ENCODE peak calls at places on chromosomes 3 and 15, in ten cellular contexts. G is mammary epithelial cell, D is HepG2, S is fibroblast of pulmonary artery, E is ascending aorta, U is activated B cell treated with CpG ODN at 0.5 μM for 24 hours, F is DND-41, L is BJ, K is adrenal gland, W is AG09319. Q is an unnamed sample.

GRCh38 chr15:77508541-77509505 is 88.1 kb downstream of the HMG20A start:
- DNase-seq in L (no peak), K (peak), E (peak), F (no peak), U (no peak), G (peak), D (no peak), S (peak), W (no peak), Q (peak)

GRCh38 chr3:114411811-114412803 is 118.3 kb downstream of the TIGIT start:
- DNase-seq in W (no peak), E (no peak), F (no peak), L (no peak), G (peak), D (peak), K (peak), S (peak), U (no peak), Q (no peak)

GRCh38 chr15:99564221-99565030 is 1.4 kb upstream of the MEF2A start:
- DNase-seq in G (no peak), E (no peak), U (peak), F (no peak), D (peak), S (peak), K (peak), L (no peak), W (no peak), Q (peak)

GRCh38 chr15:42332331-42332730 is 27.0 kb upstream of the CAPN3 start:
- DNase-seq in U (no peak), S (peak), G (peak), K (no peak), W (no peak), L (no peak), E (no peak), D (no peak), F (no peak), Q (no peak)

GRCh38 chr3:152505926-152506325 is 237.2 kb downstream of the MBNL1 start:
- DNase-seq in L (no peak), G (no peak), F (no peak), S (no peak), U (no peak), D (no peak), K (no peak), W (no peak), E (no peak), Q (no peak)

GRCh38 chr15:101320501-101321052 is 25.5 kb upstream of the SNRPA1 start:
- DNase-seq in W (no peak), E (peak), D (no peak), S (peak), L (no peak), G (no peak), F (peak), U (no peak), K (peak), Q (peak)

GRCh38 chr15:65066635-65067333 is 1.0 kb downstream of the RASL12 start:
- DNase-seq in E (peak), W (no peak), U (no peak), D (no peak), G (no peak), L (no peak), F (no peak), K (no peak), S (no peak), Q (no peak)

GRCh38 chr15:93428135-93428534 is 339.1 kb upstream of the RGMA start:
- DNase-seq in K (peak), F (no peak), D (no peak), E (no peak), G (peak), U (no peak), W (no peak), L (no peak), S (no peak), Q (peak)

GRCh38 chr15:41921167-41921566 is 27.3 kb upstream of the SPTBN5 start:
- DNase-seq in W (no peak), G (no peak), D (no peak), F (no peak), U (no peak), S (no peak), L (no peak), E (no peak), K (no peak), Q (no peak)

GRCh38 chr3:183500349-183500748 is 55.2 kb downstream of the KLHL6 start:
- DNase-seq in D (no peak), E (no peak), K (no peak), L (no peak), S (no peak), F (no peak), G (no peak), W (no peak), U (no peak), Q (no peak)

GRCh38 chr3:146491303-146491702 is 21.9 kb upstream of the PLSCR2 start:
- DNase-seq in W (no peak), F (no peak), L (no peak), U (no peak), K (no peak), S (peak), G (peak), E (no peak), D (no peak), Q (no peak)

GRCh38 chr3:183180105-183180763 is 17.7 kb upstream of the LAMP3 start:
- DNase-seq in D (no peak), G (no peak), S (peak), F (no peak), K (no peak), E (peak), W (no peak), L (no peak), U (no peak), Q (no peak)

GRCh38 chr3:32249184-32249782 is 10.8 kb downstream of the CMTM8 start:
- DNase-seq in G (peak), S (peak), U (no peak), L (peak), D (no peak), W (peak), K (no peak), F (no peak), E (no peak), Q (peak)

GRCh38 chr15:79091204-79091867 is 756 bp upstream of the RASGRF1 start:
- DNase-seq in G (peak), E (peak), F (no peak), U (no peak), D (no peak), L (no peak), W (no peak), K (no peak), S (no peak), Q (peak)

GRCh38 chr3:59006791-59007517 is 42.9 kb downstream of the CFAP20DC start:
- DNase-seq in S (peak), E (no peak), G (peak), L (no peak), F (no peak), U (no peak), D (no peak), K (peak), W (no peak), Q (no peak)

GRCh38 chr15:59553879-59554735 is 57.5 kb upstream of the GCNT3 start:
- DNase-seq in E (no peak), F (no peak), S (peak), U (no peak), W (no peak), L (no peak), G (peak), D (peak), K (no peak), Q (peak)

GRCh38 chr3:72355168-72355567 is 493.1 kb downstream of the SHQ1 start:
- DNase-seq in W (no peak), L (no peak), E (no peak), U (no peak), S (no peak), D (no peak), K (no peak), F (no peak), G (no peak), Q (no peak)

GRCh38 chr3:36893137-36893557 is 51.7 kb downstream of the TRANK1 start:
- DNase-seq in K (peak), W (no peak), S (peak), E (peak), D (no peak), G (no peak), U (no peak), F (peak), L (peak), Q (peak)

GRCh38 chr3:102449341-102449740 is 14.5 kb downstream of the ZPLD1 start:
- DNase-seq in G (no peak), U (no peak), L (no peak), W (no peak), F (no peak), S (peak), E (no peak), K (no peak), D (no peak), Q (no peak)

GRCh38 chr3:61686228-61686648 is 124.9 kb downstream of the PTPRG start:
- DNase-seq in E (no peak), U (no peak), F (no peak), W (no peak), G (peak), K (peak), S (no peak), D (no peak), L (no peak), Q (peak)

GRCh38 chr15:73426458-73426994 is 16.4 kb upstream of the REC114 start:
- DNase-seq in L (no peak), F (no peak), W (no peak), U (no peak), G (no peak), K (no peak), D (no peak), E (no peak), S (no peak), Q (no peak)

GRCh38 chr15:69668049-69668705 is 215.6 kb downstream of the RPLP1 start:
- DNase-seq in L (no peak), K (no peak), F (peak), U (no peak), S (no peak), D (no peak), W (no peak), G (no peak), E (no peak), Q (no peak)

GRCh38 chr15:81161215-81161673 is 27.2 kb downstream of the CFAP161 start:
- DNase-seq in S (no peak), F (no peak), E (no peak), L (no peak), G (no peak), U (no peak), W (no peak), K (no peak), D (no peak), Q (no peak)

GRCh38 chr3:43074482-43074881 is 31.4 kb downstream of the POMGNT2 start:
- DNase-seq in D (no peak), U (no peak), G (no peak), K (no peak), F (no peak), L (no peak), S (no peak), W (no peak), E (no peak), Q (no peak)

GRCh38 chr3:177875786-177876476 is 660.3 kb upstream of the KCNMB2 start:
- DNase-seq in D (no peak), F (no peak), S (no peak), W (peak), E (no peak), U (no peak), L (no peak), K (no peak), G (no peak), Q (no peak)

GRCh38 chr15:32704343-32705076 is 13.3 kb upstream of the GREM1 start:
- DNase-seq in L (peak), S (no peak), E (no peak), D (no peak), U (no peak), W (no peak), G (no peak), K (no peak), F (no peak), Q (no peak)

GRCh38 chr3:100796556-100796955 is 87.3 kb downstream of the TFG start:
- DNase-seq in F (no peak), D (no peak), G (peak), K (no peak), S (peak), L (no peak), E (no peak), U (no peak), W (no peak), Q (no peak)

GRCh38 chr3:185558395-185558794 is 6.0 kb upstream of the LIPH start:
- DNase-seq in U (no peak), G (peak), E (no peak), S (no peak), W (no peak), K (peak), F (no peak), D (peak), L (no peak), Q (peak)

GRCh38 chr3:185699927-185700326 is 113.8 kb downstream of the SENP2 start:
- DNase-seq in K (no peak), L (no peak), S (no peak), E (no peak), D (no peak), F (no peak), W (no peak), U (no peak), G (no peak), Q (no peak)

DNA sequence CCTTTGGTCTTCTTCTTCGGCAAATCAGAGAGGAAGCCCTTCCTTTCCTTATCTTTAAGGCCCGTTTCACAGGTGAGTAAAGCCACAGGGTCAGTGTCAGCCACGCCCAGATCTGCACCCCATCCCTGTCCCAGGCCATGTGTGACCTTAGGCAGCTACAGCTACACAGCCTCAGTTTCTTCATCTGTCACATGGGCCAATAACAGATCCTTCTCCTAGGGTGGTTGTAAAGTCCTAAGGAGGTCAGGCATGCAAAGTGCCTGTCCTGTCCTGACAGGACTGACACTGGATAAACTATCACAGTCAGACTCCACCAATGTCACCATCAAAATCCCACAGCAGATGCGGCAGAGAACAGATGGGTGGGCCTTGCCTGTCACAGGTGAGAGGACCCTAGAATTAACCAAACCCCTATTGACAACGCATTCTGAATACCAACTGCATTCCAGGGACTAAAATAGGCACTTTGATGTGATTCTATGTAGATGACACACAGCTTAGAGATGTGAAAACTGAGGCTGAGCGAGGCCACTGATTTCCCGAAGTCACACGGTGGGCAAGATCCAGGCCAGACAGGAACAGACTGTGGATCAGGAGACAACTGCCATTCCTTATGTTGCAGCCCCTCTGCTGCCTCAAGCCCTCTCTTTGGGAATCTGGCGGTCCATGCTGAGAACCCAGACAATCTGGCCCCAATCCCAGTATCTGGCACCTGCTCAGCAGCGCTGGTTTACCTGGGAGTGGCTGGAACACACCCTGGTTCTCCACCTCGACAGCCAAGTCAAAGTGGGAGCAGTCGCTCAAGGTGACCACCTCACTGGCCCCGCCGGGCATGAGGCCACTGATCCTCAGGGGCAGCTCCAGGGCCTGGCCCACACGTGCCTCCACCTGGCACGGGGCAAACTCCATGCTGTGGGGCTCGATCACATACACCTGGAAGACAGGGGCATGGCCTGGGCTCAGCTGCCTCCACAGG is 48.7 kb downstream of the NUP210 start:
- DNase-seq in S (no peak), K (no peak), F (no peak), D (no peak), E (no peak), W (no peak), U (no peak), G (no peak), L (no peak), Q (no peak)
- TF ChIP-seq CTCF in S (no peak), K (no peak), F (no peak), D (no peak), E (no peak), W (no peak), U (no peak), G (no peak), L (no peak), Q (no peak)

GRCh38 chr3:45507820-45508317 is 86.7 kb upstream of the LIMD1 start:
- DNase-seq in S (peak), F (peak), G (no peak), E (no peak), D (no peak), U (no peak), W (no peak), L (no peak), K (no peak), Q (no peak)
- TF ChIP-seq CTCF in S (peak), F (peak), G (no peak), E (no peak), D (no peak), U (no peak), W (peak), L (peak), K (no peak), Q (peak)

GRCh38 chr3:160886421-160886820 is 130.4 kb downstream of the PPM1L start:
- DNase-seq in U (no peak), G (no peak), W (no peak), S (no peak), L (no peak), F (no peak), D (no peak), K (no peak), E (no peak), Q (no peak)

GRCh38 chr3:160879859-160880258 is 123.8 kb downstream of the PPM1L start:
- DNase-seq in G (no peak), W (no peak), D (no peak), L (no peak), S (no peak), F (no peak), E (no peak), U (no peak), K (no peak), Q (no peak)

GRCh38 chr3:160883373-160883772 is 127.3 kb downstream of the PPM1L start:
- DNase-seq in U (no peak), E (no peak), L (no peak), S (no peak), F (no peak), K (no peak), W (no peak), D (no peak), G (no peak), Q (no peak)

DNA sequence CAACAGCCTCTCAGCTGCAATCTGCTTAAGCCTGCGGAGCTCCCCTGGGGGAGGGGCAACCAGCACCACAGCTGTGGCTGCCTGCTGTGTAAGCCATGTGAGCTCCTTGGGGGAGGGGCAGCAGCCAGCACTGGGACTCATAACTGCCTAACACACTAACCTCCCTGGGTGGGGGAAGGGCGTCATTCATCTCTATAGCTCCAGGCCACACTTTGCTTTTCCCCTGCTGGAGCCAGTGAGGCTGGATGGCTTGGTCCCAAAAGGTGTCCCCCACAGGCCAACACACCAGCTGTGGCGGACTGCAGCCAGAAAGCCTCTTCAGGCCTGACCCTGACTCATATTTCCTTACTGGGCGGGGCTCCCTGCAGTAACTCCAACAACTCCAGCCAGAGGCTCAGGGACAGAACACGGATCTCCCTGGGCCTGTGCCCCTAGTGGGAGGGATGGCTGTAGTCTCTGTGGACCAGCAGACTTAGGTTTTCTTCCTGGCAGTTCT is 129.8 kb downstream of the PPM1L start:
- DNase-seq in D (peak), W (peak), E (no peak), K (peak), G (no peak), L (no peak), U (no peak), S (peak), F (peak), Q (no peak)
- TF ChIP-seq CTCF in D (no peak), W (no peak), E (no peak), K (no peak), G (no peak), L (no peak), U (no peak), S (no peak), F (no peak), Q (no peak)

GRCh38 chr15:61097057-61097456 is 132.0 kb downstream of the RORA start:
- DNase-seq in F (no peak), U (no peak), E (no peak), K (no peak), G (no peak), S (no peak), D (no peak), L (no peak), W (no peak), Q (no peak)

GRCh38 chr15:61100512-61100911 is 128.6 kb downstream of the RORA start:
- DNase-seq in F (no peak), D (no peak), U (no peak), W (no peak), S (no peak), K (no peak), E (no peak), G (no peak), L (no peak), Q (no peak)

GRCh38 chr15:61095804-61096506 is 133.1 kb downstream of the RORA start:
- DNase-seq in L (no peak), F (no peak), U (no peak), D (no peak), K (no peak), G (no peak), E (no peak), S (no peak), W (no peak), Q (no peak)

GRCh38 chr15:61099030-61099800 is 129.9 kb downstream of the RORA start:
- DNase-seq in S (no peak), D (no peak), K (no peak), L (peak), U (no peak), W (no peak), F (no peak), G (no peak), E (no peak), Q (no peak)

GRCh38 chr15:61097852-61098251 is 131.2 kb downstream of the RORA start:
- DNase-seq in G (no peak), K (no peak), L (no peak), D (no peak), W (no peak), U (no peak), F (no peak), E (no peak), S (no peak), Q (no peak)
- TF ChIP-seq CTCF in G (no peak), K (no peak), L (no peak), D (no peak), W (no peak), U (no peak), F (no peak), E (no peak), S (no peak), Q (no peak)

DNA sequence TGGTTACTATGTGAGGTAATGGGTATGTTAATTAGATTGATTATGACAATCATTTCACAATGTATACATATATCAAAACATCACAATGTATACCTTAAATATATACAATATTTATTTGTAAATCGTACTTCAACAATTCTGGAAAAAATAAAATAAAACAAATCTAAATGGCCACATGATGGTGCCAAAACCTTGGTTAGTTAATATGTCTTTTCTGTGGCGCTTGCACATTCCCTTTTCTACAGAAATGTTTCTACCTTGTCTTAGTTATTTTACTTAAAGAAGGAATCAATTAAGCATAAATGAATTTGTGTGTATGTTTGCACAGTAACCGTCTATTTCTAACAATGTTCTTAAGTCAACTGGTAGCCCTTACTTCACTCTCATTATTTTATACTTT is 53.4 kb downstream of the OXSM start:
- DNase-seq in F (no peak), E (no peak), G (no peak), W (no peak), U (no peak), K (no peak), S (peak), L (no peak), D (no peak), Q (no peak)
- TF ChIP-seq CTCF in F (no peak), E (peak), G (no peak), W (no peak), U (no peak), K (no peak), S (no peak), L (no peak), D (no peak), Q (peak)